ENCODE peak calls at places on chromosomes 1 and 21, in ten cellular contexts. A is dorsolateral prefrontal cortex; O is NCI-H446; W is aorta; C is OCI-M1; U is activated CD4-positive, alpha-beta T cell treated with anti-CD3 and anti-CD28 coated beads for 24 hours; M is mesothelial cell of epicardium; I is astrocyte of the spinal cord; F is stimulated activated CD4-positive, alpha-beta T cell treated with anti-CD3 and anti-CD28 coated beads, Interleukin-4, amount 100 ng/mL, for 24 hours; L is body of pancreas. S is an unnamed sample.

GRCh38 chr1:218346391-218347204 is 1.5 kb downstream of the TGFB2 start:
- DNase-seq in L (no peak), C (no peak), F (no peak), I (peak), W (peak), U (no peak), M (no peak), O (no peak), A (no peak), S (no peak)

GRCh38 chr1:84772428-84772943 is 82.2 kb upstream of the SSX2IP start:
- DNase-seq in F (peak), I (peak), W (peak), M (peak), L (peak), O (peak), C (peak), A (peak), U (peak), S (peak)

GRCh38 chr1:103250441-103250861 is 142.1 kb upstream of the COL11A1 start:
- DNase-seq in A (no peak), F (no peak), O (no peak), C (no peak), I (peak), L (no peak), W (no peak), U (no peak), M (no peak), S (peak)

GRCh38 chr1:107914144-107914543 is 50.8 kb downstream of the VAV3 start:
- DNase-seq in F (no peak), U (no peak), O (no peak), A (no peak), I (no peak), L (peak), C (no peak), W (no peak), M (no peak), S (no peak)

GRCh38 chr1:204288061-204288588 is 71.6 kb downstream of the PLEKHA6 start:
- DNase-seq in L (peak), W (no peak), M (peak), O (peak), U (no peak), A (no peak), C (peak), F (no peak), I (no peak), S (peak)

GRCh38 chr21:46119565-46120271 is 21.8 kb downstream of the COL6A2 start:
- DNase-seq in L (no peak), I (no peak), U (no peak), C (no peak), F (no peak), W (peak), M (peak), O (no peak), A (peak), S (no peak)

GRCh38 chr1:214623430-214623829 is 20.4 kb downstream of the CENPF start:
- DNase-seq in M (no peak), L (no peak), U (no peak), O (no peak), W (no peak), C (no peak), F (no peak), I (peak), A (no peak), S (no peak)

GRCh38 chr21:25496825-25497482 is 110.3 kb downstream of the MRPL39 start:
- DNase-seq in W (no peak), M (no peak), O (no peak), F (no peak), C (no peak), U (no peak), A (no peak), I (peak), L (no peak), S (no peak)

GRCh38 chr1:71294178-71294577 is 213.3 kb upstream of the ZRANB2 start:
- DNase-seq in A (no peak), O (no peak), M (no peak), U (no peak), F (no peak), L (no peak), C (no peak), W (no peak), I (peak), S (no peak)

GRCh38 chr1:15762546-15762945 is 4.0 kb downstream of the FBLIM1 start:
- DNase-seq in C (no peak), O (no peak), I (no peak), F (no peak), L (no peak), M (no peak), W (no peak), U (no peak), A (no peak), S (no peak)

GRCh38 chr1:43835141-43836021 is 98.2 kb upstream of the ARTN start:
- DNase-seq in W (peak), L (peak), U (no peak), F (no peak), M (no peak), A (no peak), I (peak), O (no peak), C (peak), S (no peak)

GRCh38 chr1:16315437-16315836 is 36.8 kb downstream of the FBXO42 start:
- DNase-seq in M (no peak), L (no peak), O (no peak), F (no peak), W (no peak), I (no peak), A (no peak), C (no peak), U (no peak), S (no peak)

GRCh38 chr1:17655169-17655568 is 100.0 kb upstream of the ACTL8 start:
- DNase-seq in O (no peak), A (no peak), C (no peak), I (no peak), W (no peak), M (no peak), L (no peak), U (no peak), F (no peak), S (no peak)

GRCh38 chr1:222334026-222334680 is 213.8 kb downstream of the HHIPL2 start:
- DNase-seq in M (no peak), A (no peak), L (no peak), W (no peak), U (no peak), O (no peak), C (no peak), I (peak), F (no peak), S (no peak)

GRCh38 chr1:16172964-16173446 is 17.1 kb upstream of the EPHA2 start:
- DNase-seq in L (peak), F (no peak), U (no peak), A (no peak), O (no peak), M (no peak), W (peak), I (peak), C (peak), S (no peak)

GRCh38 chr21:42731264-42732032 is 78.0 kb downstream of the PDE9A start:
- DNase-seq in L (peak), C (no peak), F (no peak), W (no peak), U (no peak), M (no peak), A (no peak), I (no peak), O (no peak), S (no peak)

GRCh38 chr21:42255038-42255601 is 36.2 kb downstream of the ABCG1 start:
- DNase-seq in L (no peak), W (no peak), C (no peak), M (no peak), F (no peak), U (no peak), A (no peak), I (no peak), O (no peak), S (no peak)

GRCh38 chr21:46369520-46370235 is 45.7 kb downstream of the PCNT start:
- DNase-seq in L (no peak), I (no peak), C (peak), U (no peak), O (no peak), W (no peak), F (no peak), M (no peak), A (no peak), S (no peak)

GRCh38 chr1:201260648-201261311 is 22.5 kb upstream of the PKP1 start:
- DNase-seq in A (no peak), L (no peak), U (no peak), W (no peak), F (no peak), M (peak), O (no peak), I (no peak), C (no peak), S (no peak)

GRCh38 chr1:22880174-22880601 is 92.5 kb downstream of the LACTBL1 start:
- DNase-seq in W (no peak), C (no peak), I (peak), M (no peak), A (no peak), F (no peak), U (no peak), O (no peak), L (no peak), S (no peak)

GRCh38 chr1:94309216-94309615 is 71.8 kb upstream of the ARHGAP29 start:
- DNase-seq in M (no peak), A (no peak), O (no peak), U (no peak), L (no peak), W (no peak), C (no peak), F (no peak), I (no peak), S (no peak)

S was measured in iPS DF 6.9.